ENCODE peak calls at places on chromosomes 4 and X, in seven cellular contexts. K is HFF-Myc, C is choroid plexus epithelial cell, I is uterus, J is tibial nerve, D is fibroblast of pulmonary artery, L is transverse colon. T is an unnamed sample.

GRCh38 chr4:145589923-145590702 is 29.1 kb upstream of the MMAA start:
- DNase-seq in D (no peak), J (no peak), I (no peak), C (no peak), L (no peak), K (no peak), T (peak)

GRCh38 chrX:150205011-150205410 is 158.1 kb upstream of the MAMLD1 start:
- DNase-seq in J (peak), C (peak), D (peak), L (no peak), K (no peak), I (no peak), T (no peak)

GRCh38 chr4:154036856-154037255 is 248.0 kb upstream of the SFRP2 start:
- DNase-seq in L (no peak), D (no peak), J (no peak), I (no peak), C (no peak), K (no peak), T (no peak)

GRCh38 chr4:121898150-121898549 is 27.9 kb upstream of the BBS7 start:
- DNase-seq in C (no peak), I (no peak), J (no peak), K (no peak), L (peak), D (no peak), T (no peak)

GRCh38 chrX:37818031-37818430 is 29.3 kb downstream of the DYNLT3 start:
- DNase-seq in C (no peak), L (peak), J (no peak), D (no peak), I (no peak), K (no peak), T (no peak)

GRCh38 chr4:4488405-4489404 is 53.1 kb downstream of the STX18 start:
- DNase-seq in C (peak), L (peak), K (peak), D (peak), I (peak), J (peak), T (peak)

GRCh38 chrX:72027024-72027913 is 104.4 kb downstream of the RTL5 start:
- DNase-seq in J (no peak), C (no peak), D (no peak), I (no peak), K (no peak), L (no peak), T (peak)

GRCh38 chr4:76897522-76898384 is at the start of gene SOWAHB:
- DNase-seq in I (no peak), K (no peak), C (no peak), L (peak), J (no peak), D (no peak), T (peak)

GRCh38 chrX:17859609-17860178 is 1.4 kb downstream of the RAI2 start:
- DNase-seq in K (no peak), I (no peak), D (no peak), L (peak), J (no peak), C (no peak), T (no peak)

GRCh38 chrX:122188751-122189150 is 995.3 kb upstream of the GRIA3 start:
- DNase-seq in I (no peak), L (no peak), D (peak), J (no peak), C (peak), K (no peak), T (peak)

GRCh38 chrX:129842510-129843208 is 1.0 kb downstream of the ZDHHC9 start:
- DNase-seq in I (peak), J (peak), K (no peak), C (peak), L (peak), D (peak), T (peak)

GRCh38 chr4:123096038-123096437 is 173.6 kb upstream of the NUDT6 start:
- DNase-seq in K (no peak), C (peak), D (peak), I (no peak), J (no peak), L (no peak), T (peak)

GRCh38 chr4:71456841-71457240 is 118.0 kb downstream of the SLC4A4 start:
- DNase-seq in I (no peak), D (peak), L (no peak), C (peak), K (peak), J (no peak), T (peak)

GRCh38 chr4:101183658-101184373 is 163.5 kb downstream of the PPP3CA start:
- DNase-seq in D (no peak), L (no peak), I (no peak), K (no peak), J (no peak), C (peak), T (no peak)

GRCh38 chr4:2746891-2747695 is 9.0 kb downstream of the TNIP2 start:
- DNase-seq in L (no peak), I (no peak), J (no peak), D (no peak), C (no peak), K (no peak), T (no peak)

GRCh38 chrX:84046403-84046984 is 141.5 kb downstream of the RPS6KA6 start:
- DNase-seq in J (no peak), K (peak), D (peak), L (no peak), C (peak), I (no peak), T (peak)

GRCh38 chr4:80215449-80216052 is 18.2 kb downstream of the PRDM8 start:
- DNase-seq in C (peak), D (peak), I (no peak), J (no peak), K (no peak), L (no peak), T (no peak)
- TF ChIP-seq CTCF in C (peak), D (peak), I (peak), J (peak), K (peak), L (peak), T (peak)

GRCh38 chrX:136488706-136489105 is 959 bp downstream of the BRS3 start:
- DNase-seq in J (no peak), K (no peak), I (no peak), L (no peak), C (no peak), D (no peak), T (no peak)
- TF ChIP-seq CTCF in J (no peak), K (no peak), I (no peak), L (no peak), C (no peak), D (no peak), T (no peak)

DNA sequence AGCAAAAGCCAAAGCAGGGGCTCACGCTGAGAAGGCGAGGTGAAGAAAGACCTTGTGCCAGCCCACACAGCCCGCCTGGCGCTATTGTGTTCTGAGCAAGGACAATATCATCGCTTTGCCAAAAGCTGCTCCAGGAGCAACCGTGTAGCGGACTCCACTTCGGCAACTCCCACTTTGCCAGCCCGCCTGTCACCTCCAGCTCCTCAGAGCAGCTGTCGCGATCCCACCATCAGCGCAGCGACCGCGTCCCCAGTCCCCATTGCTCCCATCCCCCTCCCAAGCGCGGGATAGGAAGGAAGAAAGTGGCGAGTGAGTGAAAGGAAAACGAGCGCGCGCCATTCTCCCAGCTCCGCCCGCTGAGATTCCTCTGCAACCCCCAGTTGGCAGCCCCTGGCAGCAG is 759 bp downstream of the ZC4H2 start:
- DNase-seq in K (no peak), L (peak), C (peak), J (peak), D (peak), I (peak), T (peak)
- TF ChIP-seq CTCF in K (no peak), L (no peak), C (no peak), J (no peak), D (no peak), I (no peak), T (no peak)

DNA sequence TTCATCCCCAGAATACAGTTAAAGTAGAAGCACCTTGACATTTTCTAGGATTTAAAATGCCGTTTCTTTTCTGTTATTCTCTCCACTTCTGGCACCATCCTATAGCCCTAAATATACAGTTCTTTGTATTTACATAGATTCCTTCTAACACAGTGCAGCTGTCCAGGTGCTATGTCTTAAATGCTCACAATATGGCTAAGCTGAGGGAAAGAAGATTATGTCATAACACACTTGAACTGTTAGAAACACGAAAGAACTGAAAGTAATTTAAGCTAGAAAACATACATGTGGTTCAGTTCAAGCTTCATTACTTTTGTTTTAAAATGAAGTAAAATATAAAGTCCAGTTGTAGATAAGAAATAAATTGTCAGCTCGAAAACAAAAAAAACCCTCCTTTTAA is 358.6 kb upstream of the GALNT7 start:
- DNase-seq in L (no peak), K (no peak), J (no peak), C (no peak), D (no peak), I (no peak), T (no peak)
- TF ChIP-seq CTCF in L (no peak), K (no peak), J (no peak), C (no peak), D (no peak), I (no peak), T (no peak)

T was measured in foreskin fibroblast.